ENCODE peak calls at places on chromosome 15, in ten cellular contexts. U is tibial nerve, D is heart left ventricle, H is sigmoid colon, M is HepG2, R is GM12878, F is NB4, G is uterus, B is A549, C is Peyer's patch. T is an unnamed sample.

GRCh38 chr15:63065262-63066234 is 23.0 kb downstream of the TPM1 start:
- DNase-seq in U (no peak), D (no peak), H (no peak), M (no peak), R (no peak), F (no peak), G (no peak), B (peak; percentile 63), C (no peak), T (no peak)

GRCh38 chr15:56678562-56678961 is 54.7 kb downstream of the ZNF280D start:
- DNase-seq in U (no peak), D (no peak), H (no peak), M (no peak), R (no peak), F (no peak), G (no peak), B (no peak), C (no peak), T (no peak)

GRCh38 chr15:59276225-59277178 is 69.9 kb downstream of the LDHAL6B start:
- DNase-seq in U (no peak), D (no peak), H (no peak), M (peak; percentile 96), R (no peak), F (no peak), G (no peak), B (peak; percentile 98), C (peak; percentile 81), T (no peak)

GRCh38 chr15:89030311-89030710 is 57.9 kb upstream of the ABHD2 start:
- DNase-seq in U (no peak), D (no peak), H (no peak), M (no peak), R (no peak), F (no peak), G (no peak), B (no peak), C (no peak), T (no peak)

GRCh38 chr15:31228980-31229826 is 97.4 kb upstream of the KLF13 start:
- DNase-seq in U (no peak), D (peak; percentile 51), H (no peak), M (peak; percentile 58), R (peak; percentile 91), F (peak; percentile 54), G (no peak), B (peak; percentile 47), C (peak; percentile 68), T (peak; percentile 87)

GRCh38 chr15:63599401-63600000 is 2.3 kb downstream of the FBXL22 start:
- DNase-seq in U (no peak), D (peak; percentile 80), H (peak; percentile 92), M (peak; percentile 34), R (no peak), F (peak; percentile 66), G (peak; percentile 67), B (peak; percentile 72), C (peak; percentile 82), T (peak; percentile 78)

GRCh38 chr15:25508369-25509002 is 69.7 kb upstream of the UBE3A start:
- DNase-seq in U (no peak), D (no peak), H (no peak), M (peak; percentile 7), R (no peak), F (peak; percentile 47), G (no peak), B (peak; percentile 29), C (no peak), T (no peak)

GRCh38 chr15:23039917-23040281 is 530 bp upstream of the TUBGCP5 start:
- DNase-seq in U (no peak), D (no peak), H (no peak), M (no peak), R (no peak), F (no peak), G (no peak), B (no peak), C (no peak), T (no peak)

DNA sequence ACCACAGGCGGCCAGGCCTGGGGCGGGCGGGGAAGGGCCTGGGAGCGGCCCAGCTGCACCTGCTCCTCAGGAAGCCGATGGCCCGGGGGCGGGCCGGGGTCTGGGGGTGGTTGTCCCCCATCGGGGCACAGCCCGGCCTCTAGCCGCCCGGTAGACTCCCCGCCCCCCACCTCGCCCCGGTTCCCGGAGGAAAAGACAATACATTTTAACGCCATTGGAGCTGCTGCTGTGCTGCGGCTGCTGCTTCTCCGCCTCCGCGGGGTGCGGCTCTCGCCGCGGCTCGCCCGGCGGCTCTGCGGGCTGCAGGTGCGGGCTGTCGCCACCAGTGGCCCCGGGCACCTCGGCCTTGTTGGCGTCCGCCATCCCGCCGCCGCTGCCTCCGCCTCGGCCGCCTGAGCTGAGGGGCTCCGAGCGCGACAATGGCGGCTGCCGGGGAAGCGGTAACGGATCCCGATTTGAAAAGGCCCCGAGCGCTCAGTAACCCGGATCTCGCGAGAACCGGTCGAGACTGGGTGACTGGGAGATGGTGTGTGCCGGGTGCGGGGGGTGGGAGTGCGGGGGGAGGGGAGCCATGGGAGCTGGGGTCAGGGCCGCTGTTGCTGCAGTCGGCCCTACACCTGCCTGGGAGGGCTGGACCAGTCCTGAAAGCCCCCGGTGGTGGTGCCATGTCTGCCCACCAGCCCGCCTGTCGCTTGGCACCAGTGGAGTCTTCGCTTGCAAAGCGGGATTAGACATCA is at the start of gene MYEF2:
- DNase-seq in U (peak; percentile 36), D (peak; percentile 76), H (peak; percentile 83), M (peak; percentile 28), R (peak; percentile 7), F (no peak), G (peak; percentile 36), B (peak; percentile 81), C (peak; percentile 71), T (peak; percentile 91)
- TF ChIP-seq POLR2A in U (no peak), D (no peak), H (no peak), M (no peak), R (peak; percentile 89), F (no peak), G (no peak), B (peak; percentile 20), C (no peak), T (no peak)

GRCh38 chr15:52238149-52238548 is 47.0 kb upstream of the GNB5 start:
- DNase-seq in U (no peak), D (no peak), H (no peak), M (no peak), R (no peak), F (no peak), G (no peak), B (no peak), C (no peak), T (no peak)

GRCh38 chr15:52236015-52236414 is 44.8 kb upstream of the GNB5 start:
- DNase-seq in U (no peak), D (no peak), H (no peak), M (no peak), R (no peak), F (peak; percentile 60), G (no peak), B (no peak), C (no peak), T (peak; percentile 69)

GRCh38 chr15:52232327-52232726 is 41.1 kb upstream of the GNB5 start:
- DNase-seq in U (no peak), D (no peak), H (no peak), M (no peak), R (no peak), F (no peak), G (no peak), B (no peak), C (no peak), T (no peak)

GRCh38 chr15:52233405-52233804 is 42.2 kb upstream of the GNB5 start:
- DNase-seq in U (no peak), D (no peak), H (no peak), M (no peak), R (no peak), F (peak; percentile 53), G (no peak), B (no peak), C (no peak), T (no peak)

DNA sequence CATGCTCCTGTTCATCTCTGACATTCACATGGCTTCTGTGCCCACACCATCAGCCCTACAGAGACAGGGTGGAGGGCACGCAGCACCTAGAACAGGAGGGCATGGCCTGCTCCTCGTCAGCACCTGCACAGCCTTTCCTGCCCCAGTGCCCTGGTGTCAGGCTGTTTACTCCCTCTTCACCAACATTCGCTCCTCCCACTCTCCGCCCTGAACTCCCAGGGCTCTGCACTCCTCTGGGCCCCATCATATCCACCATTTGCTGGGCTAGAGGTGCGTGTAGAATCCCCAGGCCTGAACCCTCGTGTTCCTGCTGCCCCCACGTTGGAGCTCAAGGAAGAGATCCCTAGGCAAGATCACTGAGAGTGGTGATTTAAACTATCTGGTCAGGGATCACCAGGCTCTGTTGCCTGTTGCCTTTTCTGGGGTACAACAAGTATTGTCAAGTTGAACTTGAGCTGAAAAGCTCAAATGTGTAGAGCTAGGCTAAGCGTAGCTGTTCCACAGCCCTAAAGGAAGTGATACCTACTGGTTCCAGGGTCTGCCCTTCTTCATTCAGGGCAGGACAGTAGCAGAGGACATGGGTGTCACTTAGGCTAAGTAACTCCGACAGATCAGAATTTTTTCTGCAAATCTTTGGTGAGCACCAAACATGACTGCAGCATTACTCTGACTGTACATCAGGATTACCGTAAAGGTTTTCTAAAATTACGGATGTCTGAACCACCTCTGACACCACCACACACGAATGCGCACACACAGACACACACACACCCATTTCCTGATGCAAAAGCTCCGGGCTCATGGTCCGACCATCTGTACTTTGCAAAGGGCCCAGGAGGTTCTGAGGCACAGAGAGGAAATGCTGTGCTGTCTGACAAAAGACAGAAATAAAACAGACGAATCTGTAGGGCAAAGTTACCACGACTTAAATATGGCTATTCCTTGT is 43.7 kb upstream of the GNB5 start:
- DNase-seq in U (no peak), D (no peak), H (no peak), M (no peak), R (no peak), F (no peak), G (no peak), B (no peak), C (no peak), T (no peak)
- H3K4me3 ChIP-seq in U (no peak overlapping the region), D (no peak overlapping the region), H (no peak overlapping the region), M (no peak overlapping the region), R (no peak overlapping the region), F (no peak overlapping the region), G (no peak overlapping the region), B (no peak overlapping the region), C (no peak overlapping the region), T (no peak overlapping the region)

DNA sequence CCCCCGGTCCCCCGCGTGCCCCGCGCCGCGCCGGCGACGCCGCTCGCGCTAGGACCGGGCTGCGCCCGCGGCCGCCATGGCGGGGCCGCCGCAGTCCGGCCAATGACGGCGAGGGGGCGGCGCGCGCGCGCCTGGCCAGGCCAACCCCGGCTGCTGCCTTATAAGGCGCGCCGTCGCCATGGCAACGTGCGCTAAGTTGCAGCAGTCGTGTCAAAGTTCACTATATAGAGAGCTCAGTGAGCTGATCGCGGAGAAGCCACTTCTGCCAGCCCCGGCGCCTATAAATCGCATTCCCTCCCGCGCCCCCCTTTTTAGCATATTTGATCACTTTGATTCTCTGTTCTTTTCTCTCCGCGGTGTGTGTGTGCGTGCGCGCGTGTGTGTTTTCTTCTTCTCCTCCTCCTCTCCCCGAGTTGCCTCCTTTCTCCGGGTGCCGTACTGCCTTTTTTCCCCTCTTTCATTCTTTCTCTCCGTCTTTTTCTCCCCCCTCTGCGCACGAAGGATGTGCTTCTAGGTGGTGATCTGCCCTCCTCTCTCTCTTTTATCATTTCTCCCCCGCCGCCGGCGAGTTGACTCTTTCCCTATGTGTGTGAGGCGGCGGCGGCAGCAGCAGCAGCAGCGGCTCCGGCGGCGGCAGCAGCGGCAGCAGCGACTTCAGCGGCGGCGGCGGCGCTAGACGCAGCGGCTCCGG is at the start of gene NR2F2:
- DNase-seq in U (peak; percentile 98), D (peak; percentile 98), H (peak; percentile 99), M (peak; percentile 95), R (peak; percentile 53), F (peak; percentile 98), G (peak; percentile 99), B (peak; percentile 98), C (peak; percentile 96), T (peak; percentile 98)
- TF ChIP-seq POLR2A in U (peak; percentile 95), D (peak; percentile 46), H (peak; percentile 95), M (peak; percentile 79), R (no peak), F (peak; percentile 74), G (peak; percentile 97), B (peak; percentile 63), C (peak; percentile 88), T (peak; percentile 91)

GRCh38 chr15:91407237-91407889 is 307.3 kb downstream of the SV2B start:
- DNase-seq in U (no peak), D (peak; percentile 49), H (no peak), M (no peak), R (no peak), F (no peak), G (no peak), B (peak; percentile 35), C (no peak), T (no peak)

GRCh38 chr15:91412529-91412928 is 312.5 kb downstream of the SV2B start:
- DNase-seq in U (no peak), D (no peak), H (no peak), M (no peak), R (no peak), F (peak; percentile 73), G (no peak), B (no peak), C (no peak), T (no peak)

GRCh38 chr15:91411570-91411969 is 311.5 kb downstream of the SV2B start:
- DNase-seq in U (no peak), D (no peak), H (no peak), M (no peak), R (no peak), F (peak; percentile 6), G (no peak), B (no peak), C (no peak), T (no peak)

GRCh38 chr15:91408476-91409076 is 308.5 kb downstream of the SV2B start:
- DNase-seq in U (no peak), D (peak; percentile 26), H (no peak), M (no peak), R (no peak), F (no peak), G (no peak), B (no peak), C (no peak), T (no peak)

GRCh38 chr15:91409430-91409829 is 309.4 kb downstream of the SV2B start:
- DNase-seq in U (no peak), D (no peak), H (no peak), M (no peak), R (no peak), F (no peak), G (no peak), B (no peak), C (no peak), T (no peak)
- H3K4me3 ChIP-seq in U (no peak overlapping the region), D (peak overlapping the region; percentile 42), H (no peak overlapping the region), M (no peak overlapping the region), R (no peak overlapping the region), F (no peak overlapping the region), G (no peak overlapping the region), B (no peak overlapping the region), C (no peak overlapping the region), T (no peak overlapping the region)

T was measured in upper lobe of left lung.